ENCODE peak calls at places on chromosomes 2 and 18, in ten cellular contexts. J is adipocyte, Y is right cardiac atrium, Z is cardiac muscle cell, F is IMR-90, C is testis, M is fibroblast of lung, H is mesendoderm, D is cardiac fibroblast, G is astrocyte of the spinal cord. A is an unnamed sample.

GRCh38 chr2:20667531-20668401 is 822 bp downstream of the GDF7 start:
- DNase-seq in J (no peak), Y (no peak), Z (no peak), F (no peak), C (no peak), M (no peak), H (peak; percentile 44), D (no peak), G (no peak), A (no peak)

GRCh38 chr2:99841749-99842148 is 300.6 kb downstream of the AFF3 start:
- DNase-seq in J (no peak), Y (no peak), Z (peak; percentile 14), F (peak; percentile 92), C (no peak), M (peak; percentile 85), H (peak; percentile 41), D (no peak), G (peak; percentile 65), A (peak; percentile 86)

GRCh38 chr18:48785091-48785614 is 165.6 kb downstream of the SMAD7 start:
- DNase-seq in J (no peak), Y (peak; percentile 57), Z (no peak), F (no peak), C (no peak), M (no peak), H (no peak), D (no peak), G (no peak), A (no peak)

GRCh38 chr2:235045336-235045972 is 93.6 kb downstream of the SH3BP4 start:
- DNase-seq in J (no peak), Y (no peak), Z (no peak), F (no peak), C (no peak), M (no peak), H (no peak), D (no peak), G (no peak), A (no peak)

GRCh38 chr2:37720533-37721218 is 49.2 kb upstream of the CDC42EP3 start:
- DNase-seq in J (peak; percentile 92), Y (no peak), Z (peak; percentile 46), F (no peak), C (no peak), M (peak; percentile 12), H (no peak), D (peak; percentile 46), G (no peak), A (no peak)

GRCh38 chr2:43885233-43885632 is 46.5 kb downstream of the ABCG8 start:
- DNase-seq in J (no peak), Y (no peak), Z (no peak), F (no peak), C (no peak), M (no peak), H (no peak), D (no peak), G (no peak), A (no peak)

GRCh38 chr2:204089542-204089941 is 153.0 kb downstream of the ICOS start:
- DNase-seq in J (no peak), Y (no peak), Z (no peak), F (no peak), C (no peak), M (no peak), H (no peak), D (no peak), G (no peak), A (no peak)

GRCh38 chr2:14420851-14421250 is 211.7 kb upstream of the LRATD1 start:
- DNase-seq in J (peak; percentile 1), Y (no peak), Z (no peak), F (peak; percentile 45), C (no peak), M (peak; percentile 49), H (no peak), D (no peak), G (peak; percentile 36), A (peak; percentile 14)

GRCh38 chr2:101473581-101473910 is 1.4 kb downstream of the RFX8 start:
- DNase-seq in J (peak; percentile 81), Y (no peak), Z (peak; percentile 70), F (peak; percentile 61), C (no peak), M (no peak), H (no peak), D (peak; percentile 77), G (peak; percentile 46), A (no peak)

GRCh38 chr2:99977947-99978346 is 164.4 kb downstream of the AFF3 start:
- DNase-seq in J (no peak), Y (no peak), Z (no peak), F (no peak), C (no peak), M (no peak), H (no peak), D (no peak), G (no peak), A (no peak)

GRCh38 chr2:37389984-37390765 is 45.7 kb downstream of the QPCT start:
- DNase-seq in J (peak; percentile 60), Y (no peak), Z (peak; percentile 81), F (peak; percentile 96), C (no peak), M (peak; percentile 91), H (peak; percentile 97), D (peak; percentile 75), G (peak; percentile 85), A (peak; percentile 74)

DNA sequence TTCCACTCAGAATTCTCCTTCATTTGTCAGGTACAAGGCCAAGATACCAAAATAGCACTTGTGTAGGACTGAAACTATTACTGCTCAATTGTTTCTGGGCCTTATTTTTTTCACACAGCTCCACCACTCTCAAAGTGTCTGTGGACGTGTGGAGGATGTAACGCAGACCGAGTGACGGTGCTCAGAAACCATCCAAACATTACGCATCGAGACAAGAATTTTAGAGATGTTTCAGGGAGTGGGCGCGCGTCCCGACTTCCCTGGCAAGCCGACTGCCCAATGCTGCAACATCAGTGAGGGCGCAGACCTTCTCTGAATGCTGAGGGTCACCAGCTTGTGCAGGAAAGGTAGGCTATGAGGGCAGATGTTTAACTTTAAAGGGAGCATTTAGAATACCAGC is 108.4 kb downstream of the GATA6 start:
- DNase-seq in J (no peak), Y (peak; percentile 88), Z (peak; percentile 89), F (peak; percentile 47), C (no peak), M (no peak), H (no peak), D (peak; percentile 89), G (no peak), A (no peak)
- H3K4me3 ChIP-seq in J (no peak overlapping the region), Y (no peak overlapping the region), Z (no peak overlapping the region), F (no peak overlapping the region), C (no peak overlapping the region), M (no peak overlapping the region), H (no peak overlapping the region), D (no peak overlapping the region), G (no peak overlapping the region), A (no peak overlapping the region)

GRCh38 chr2:11914455-11914854 is 168.0 kb downstream of the LPIN1 start:
- DNase-seq in J (no peak), Y (no peak), Z (peak; percentile 24), F (no peak), C (no peak), M (peak; percentile 22), H (no peak), D (peak; percentile 44), G (peak; percentile 12), A (no peak)
- H3K4me3 ChIP-seq in J (no peak overlapping the region), Y (no peak overlapping the region), Z (no peak overlapping the region), F (no peak overlapping the region), C (no peak overlapping the region), M (no peak overlapping the region), H (no peak overlapping the region), D (no peak overlapping the region), G (no peak overlapping the region), A (no peak overlapping the region)

GRCh38 chr2:5696741-5697521 is 4.7 kb downstream of the SOX11 start:
- DNase-seq in J (peak; percentile 87), Y (peak; percentile 47), Z (peak; percentile 53), F (peak; percentile 53), C (no peak), M (peak; percentile 68), H (peak; percentile 82), D (peak; percentile 25), G (peak; percentile 72), A (peak; percentile 35)

GRCh38 chr2:5694016-5694690 is 2.0 kb downstream of the SOX11 start:
- DNase-seq in J (peak; percentile 66), Y (no peak), Z (peak; percentile 2), F (peak; percentile 25), C (no peak), M (peak; percentile 40), H (peak; percentile 71), D (no peak), G (peak; percentile 50), A (no peak)

GRCh38 chr2:5697554-5697953 is 5.4 kb downstream of the SOX11 start:
- DNase-seq in J (no peak), Y (no peak), Z (no peak), F (no peak), C (no peak), M (no peak), H (peak; percentile 9), D (no peak), G (no peak), A (no peak)

GRCh38 chr2:5696351-5696740 is 4.2 kb downstream of the SOX11 start:
- DNase-seq in J (peak; percentile 73), Y (no peak), Z (peak; percentile 10), F (peak; percentile 27), C (no peak), M (peak; percentile 52), H (peak; percentile 66), D (no peak), G (peak; percentile 40), A (peak; percentile 9)

DNA sequence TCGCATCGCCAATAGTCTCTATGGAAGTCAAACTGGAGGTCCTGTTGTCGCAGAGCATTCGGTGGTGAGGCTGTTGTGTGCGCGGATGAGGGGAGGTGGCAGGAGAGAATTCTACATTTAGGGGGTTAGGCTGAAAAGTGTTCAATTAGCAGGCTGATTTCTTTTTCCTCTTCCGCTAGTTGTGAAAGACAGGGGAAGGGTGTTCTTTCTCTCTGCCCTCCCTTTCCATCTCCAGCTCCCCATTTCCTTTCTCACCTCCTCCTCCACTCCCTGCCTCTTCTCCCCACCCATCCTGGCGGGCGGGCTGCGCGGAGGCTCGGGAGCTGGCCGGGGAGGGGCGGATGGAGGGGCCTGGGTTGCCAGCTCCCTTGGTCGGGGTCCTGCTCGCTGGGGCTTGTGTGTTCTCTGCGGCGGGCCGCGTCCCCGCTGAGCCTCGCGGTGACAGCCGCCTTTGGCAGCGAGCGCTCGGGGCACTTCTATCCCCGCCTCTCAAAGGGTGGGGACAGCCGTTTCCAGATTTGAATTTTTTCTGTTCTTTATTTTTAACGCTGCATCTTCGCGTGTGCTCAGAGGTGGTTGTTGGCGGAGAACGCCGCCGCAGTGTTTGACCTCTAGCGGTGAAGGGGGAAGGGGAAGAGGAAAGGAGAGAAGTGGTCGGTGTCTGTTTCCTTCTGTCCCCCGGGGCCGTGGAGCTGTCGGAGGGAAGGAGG is 3.6 kb downstream of the SOX11 start:
- DNase-seq in J (peak; percentile 74), Y (no peak), Z (peak; percentile 25), F (peak; percentile 55), C (no peak), M (peak; percentile 64), H (peak; percentile 85), D (peak; percentile 12), G (peak; percentile 72), A (peak; percentile 27)
- H3K4me3 ChIP-seq in J (peak overlapping the region; percentile 65), Y (peak overlapping the region; percentile 54), Z (peak overlapping the region; percentile 91), F (peak overlapping the region; percentile 79), C (peak overlapping the region; percentile 34), M (peak overlapping the region; percentile 51), H (peak overlapping the region; percentile 81), D (no peak overlapping the region), G (peak overlapping the region; percentile 81), A (peak overlapping the region; percentile 84)

DNA sequence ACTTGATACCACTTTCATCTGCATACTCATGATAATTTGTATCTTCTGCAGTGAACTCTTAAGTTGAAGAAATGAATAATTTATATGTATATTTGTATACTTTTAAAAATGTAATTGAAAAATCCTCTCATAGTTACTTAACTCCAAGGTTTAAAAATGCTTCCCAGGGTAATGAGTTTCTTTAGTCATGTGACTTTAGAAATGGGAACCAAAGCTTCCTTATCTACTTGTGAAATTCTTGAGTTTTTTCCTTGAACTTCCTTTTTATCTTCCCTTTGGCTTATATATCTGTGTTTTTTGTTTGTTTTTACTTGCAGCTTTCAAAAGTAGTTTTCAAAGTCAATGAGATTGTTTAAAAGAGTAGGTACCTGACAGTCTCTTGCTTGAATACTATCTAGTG is 4.5 kb downstream of the CFLAR start:
- DNase-seq in J (no peak), Y (no peak), Z (no peak), F (no peak), C (no peak), M (no peak), H (no peak), D (peak; percentile 33), G (no peak), A (no peak)
- H3K4me3 ChIP-seq in J (peak overlapping the region; percentile 91), Y (peak overlapping the region; percentile 77), Z (no peak overlapping the region), F (no peak overlapping the region), C (no peak overlapping the region), M (peak overlapping the region; percentile 79), H (no peak overlapping the region), D (peak overlapping the region; percentile 79), G (no peak overlapping the region), A (no peak overlapping the region)